ENCODE peak calls at places on chromosome 17, in four cellular contexts. Q, H, K and Z are unnamed samples.

GRCh38 chr17:35257080-35257701 is 14.3 kb downstream of the SLFN5 start:
- DNase-seq in Q (no peak), H (peak), K (peak), Z (no peak)

GRCh38 chr17:49521521-49522185 is 26.6 kb downstream of the NGFR start:
- DNase-seq in Q (no peak), H (peak), K (no peak), Z (peak)

GRCh38 chr17:17315142-17315821 is 12.1 kb downstream of the NT5M start:
- DNase-seq in Q (no peak), H (no peak), K (no peak), Z (no peak)

GRCh38 chr17:50187741-50188520 is 13.5 kb downstream of the COL1A1 start:
- DNase-seq in Q (no peak), H (no peak), K (no peak), Z (no peak)

GRCh38 chr17:7562208-7562605 is 488 bp downstream of the SENP3 start:
- DNase-seq in Q (no peak), H (no peak), K (no peak), Z (no peak)

GRCh38 chr17:9809409-9809808 is 12.5 kb downstream of the GSG1L2 start:
- DNase-seq in Q (no peak), H (no peak), K (no peak), Z (no peak)

GRCh38 chr17:7441202-7441705 is 1.9 kb downstream of the FGF11 start:
- DNase-seq in Q (no peak), H (peak), K (no peak), Z (no peak)

GRCh38 chr17:2238432-2239169 is 65.0 kb downstream of the SMG6 start:
- DNase-seq in Q (no peak), H (no peak), K (no peak), Z (peak)

GRCh38 chr17:45262516-45263476 is 902 bp upstream of the SPATA32 start:
- DNase-seq in Q (no peak), H (no peak), K (no peak), Z (no peak)

GRCh38 chr17:13600475-13601316 is 1.0 kb downstream of the HS3ST3A1 start:
- DNase-seq in Q (no peak), H (no peak), K (no peak), Z (no peak)

GRCh38 chr17:32627233-32628008 is 140.6 kb downstream of the CDK5R1 start:
- DNase-seq in Q (no peak), H (peak), K (no peak), Z (no peak)

GRCh38 chr17:7354262-7354781 is 634 bp upstream of the TMEM95 start:
- DNase-seq in Q (no peak), H (no peak), K (no peak), Z (peak)

GRCh38 chr17:36920032-36921000 is 17.0 kb upstream of the LHX1 start:
- DNase-seq in Q (no peak), H (no peak), K (peak), Z (no peak)

GRCh38 chr17:4565209-4566141 is 5.1 kb upstream of the GGT6 start:
- DNase-seq in Q (peak), H (peak), K (peak), Z (peak)

GRCh38 chr17:48617515-48618365 is 2.6 kb upstream of the HOXB8 start:
- DNase-seq in Q (no peak), H (no peak), K (no peak), Z (no peak)

GRCh38 chr17:63698381-63698885 is 1.5 kb downstream of the LIMD2 start:
- DNase-seq in Q (no peak), H (no peak), K (no peak), Z (no peak)

GRCh38 chr17:56966277-56966676 is 5.4 kb upstream of the COIL start:
- DNase-seq in Q (no peak), H (no peak), K (no peak), Z (no peak)

GRCh38 chr17:27577124-27577761 is 53.7 kb upstream of the LGALS9 start:
- DNase-seq in Q (no peak), H (peak), K (no peak), Z (no peak)

GRCh38 chr17:19370493-19370960 is 7.8 kb upstream of the MAPK7 start:
- DNase-seq in Q (no peak), H (peak), K (no peak), Z (peak)

GRCh38 chr17:46026045-46026814 is 27.2 kb downstream of the STH start:
- DNase-seq in Q (no peak), H (no peak), K (no peak), Z (no peak)

GRCh38 chr17:65371702-65372101 is 189.7 kb downstream of the AXIN2 start:
- DNase-seq in Q (no peak), H (no peak), K (no peak), Z (no peak)

GRCh38 chr17:77188084-77189066 is 47.6 kb downstream of the SEC14L1 start:
- DNase-seq in Q (no peak), H (no peak), K (no peak), Z (peak)

GRCh38 chr17:48995871-48996695 is 1.1 kb upstream of the IGF2BP1 start:
- DNase-seq in Q (no peak), H (no peak), K (peak), Z (peak)

GRCh38 chr17:2421315-2422147 is 20.7 kb upstream of the MNT start:
- DNase-seq in Q (no peak), H (peak), K (no peak), Z (no peak)

GRCh38 chr17:4230142-4230541 is 33.6 kb downstream of the ANKFY1 start:
- DNase-seq in Q (no peak), H (peak), K (peak), Z (no peak)

GRCh38 chr17:15213381-15214087 is 51.6 kb downstream of the PMP22 start:
- DNase-seq in Q (no peak), H (no peak), K (no peak), Z (no peak)

GRCh38 chr17:67157732-67158639 is 87.0 kb downstream of the HELZ start:
- DNase-seq in Q (no peak), H (no peak), K (peak), Z (peak)

GRCh38 chr17:73300392-73300791 is 11.4 kb downstream of the CDC42EP4 start:
- DNase-seq in Q (no peak), H (no peak), K (no peak), Z (no peak)

GRCh38 chr17:17039911-17040310 is 2.3 kb upstream of the MPRIP start:
- DNase-seq in Q (no peak), H (no peak), K (no peak), Z (no peak)

GRCh38 chr17:7801582-7801981 is 32.4 kb upstream of the KDM6B start:
- DNase-seq in Q (no peak), H (no peak), K (no peak), Z (no peak)

GRCh38 chr17:46772013-46772878 is 46.2 kb downstream of the WNT3 start:
- DNase-seq in Q (no peak), H (peak), K (peak), Z (peak)

GRCh38 chr17:49337900-49338299 is 24.1 kb downstream of the ZNF652 start:
- DNase-seq in Q (no peak), H (peak), K (no peak), Z (no peak)

GRCh38 chr17:81863833-81864768 is 3.8 kb upstream of the P4HB start:
- DNase-seq in Q (no peak), H (peak), K (no peak), Z (no peak)
- TF ChIP-seq CTCF in Q (no peak), H (no peak), K (peak), Z (no peak)

GRCh38 chr17:74748529-74749261 is at the start of gene NHERF1:
- DNase-seq in Q (peak), H (peak), K (peak), Z (peak)
- TF ChIP-seq CTCF in Q (no peak), H (peak), K (no peak), Z (no peak)

GRCh38 chr17:78972507-78973105 is 7.1 kb downstream of the LGALS3BP start:
- DNase-seq in Q (no peak), H (no peak), K (no peak), Z (no peak)
- TF ChIP-seq CTCF in Q (no peak), H (no peak), K (no peak), Z (no peak)

GRCh38 chr17:42676424-42677011 is at the start of gene PLEKHH3:
- DNase-seq in Q (no peak), H (no peak), K (no peak), Z (peak)
- TF ChIP-seq CTCF in Q (no peak), H (peak), K (no peak), Z (no peak)